ENCODE peak calls at places on chromosomes 4 and X, in seven cellular contexts. H is K562, R is HepG2, E is H1, A is GM12878, K is HCT116, O is SK-N-SH. C is an unnamed sample.
A peak's percentile ranks its signal among the peaks of the same experiment; 100 is the strongest.

GRCh38 chr4:157824006-157824405 is 348.8 kb downstream of the GASK1B start:
- DNase-seq in H (no peak), R (no peak), E (no peak), A (no peak), K (no peak), O (no peak), C (no peak)

GRCh38 chr4:164529486-164529885 is 224.4 kb upstream of the SMIM31 start:
- DNase-seq in H (no peak), R (no peak), E (no peak), A (no peak), K (no peak), O (no peak), C (no peak)

GRCh38 chr4:76198411-76199237 is 15.0 kb downstream of the SCARB2 start:
- DNase-seq in H (peak; percentile 27), R (no peak), E (no peak), A (peak; percentile 87), K (no peak), O (peak; percentile 61), C (no peak)

GRCh38 chr4:76233534-76233933 is 18.0 kb upstream of the FAM47E start:
- DNase-seq in H (peak; percentile 38), R (no peak), E (no peak), A (no peak), K (no peak), O (peak; percentile 64), C (no peak)

GRCh38 chr4:37928421-37928820 is 31.8 kb upstream of the PTTG2 start:
- DNase-seq in H (no peak), R (no peak), E (no peak), A (no peak), K (no peak), O (no peak), C (no peak)

GRCh38 chrX:153818571-153819397 is 11.6 kb downstream of the PDZD4 start:
- DNase-seq in H (peak; percentile 91), R (no peak), E (no peak), A (no peak), K (no peak), O (peak; percentile 90), C (no peak)

GRCh38 chr4:110195561-110196205 is 2.7 kb downstream of the ELOVL6 start:
- DNase-seq in H (no peak), R (no peak), E (no peak), A (no peak), K (no peak), O (no peak), C (no peak)

GRCh38 chrX:120305531-120306145 is 5.6 kb downstream of the TMEM255A start:
- DNase-seq in H (no peak), R (no peak), E (no peak), A (no peak), K (no peak), O (no peak), C (no peak)

GRCh38 chr4:184282895-184283654 is 65.4 kb upstream of the ENPP6 start:
- DNase-seq in H (no peak), R (no peak), E (no peak), A (peak; percentile 97), K (no peak), O (no peak), C (no peak)

GRCh38 chr4:139783761-139784484 is 118.3 kb downstream of the MGST2 start:
- DNase-seq in H (no peak), R (peak; percentile 53), E (no peak), A (no peak), K (no peak), O (peak; percentile 56), C (no peak)

GRCh38 chrX:134482371-134482770 is 22.4 kb downstream of the HPRT1 start:
- DNase-seq in H (no peak), R (no peak), E (no peak), A (no peak), K (no peak), O (no peak), C (no peak)

GRCh38 chr4:14650127-14650526 is 352.2 kb upstream of the CPEB2 start:
- DNase-seq in H (no peak), R (no peak), E (no peak), A (no peak), K (no peak), O (no peak), C (no peak)

GRCh38 chrX:103585421-103586313 is at the start of gene TCEAL4:
- DNase-seq in H (no peak), R (no peak), E (no peak), A (no peak), K (no peak), O (peak; percentile 71), C (no peak)

GRCh38 chr4:37463033-37463432 is 218.5 kb downstream of the NWD2 start:
- DNase-seq in H (no peak), R (no peak), E (no peak), A (no peak), K (no peak), O (no peak), C (no peak)

GRCh38 chr4:153393397-153393796 is 48.9 kb downstream of the MND1 start:
- DNase-seq in H (no peak), R (no peak), E (no peak), A (no peak), K (no peak), O (no peak), C (no peak)

GRCh38 chrX:39309018-39309620 is 507.9 kb downstream of the MID1IP1 start:
- DNase-seq in H (no peak), R (no peak), E (no peak), A (no peak), K (no peak), O (no peak), C (no peak)

GRCh38 chrX:71927040-71927439 is 16.4 kb downstream of the NHSL2 start:
- DNase-seq in H (no peak), R (no peak), E (no peak), A (no peak), K (no peak), O (no peak), C (no peak)

GRCh38 chrX:72540318-72540717 is 32.3 kb downstream of the HDAC8 start:
- DNase-seq in H (peak; percentile 7), R (peak; percentile 9), E (no peak), A (no peak), K (no peak), O (peak; percentile 42), C (no peak)

GRCh38 chr4:138243369-138243768 is 1.2 kb upstream of the SLC7A11 start:
- DNase-seq in H (no peak), R (no peak), E (no peak), A (no peak), K (peak; percentile 23), O (no peak), C (no peak)

GRCh38 chr4:54230479-54231418 is 1.7 kb downstream of the PDGFRA start:
- DNase-seq in H (no peak), R (no peak), E (no peak), A (no peak), K (no peak), O (peak; percentile 41), C (no peak)

GRCh38 chrX:54357414-54358377 is at the start of gene WNK3:
- DNase-seq in H (no peak), R (peak; percentile 0), E (peak; percentile 63), A (no peak), K (no peak), O (peak; percentile 86), C (no peak)

GRCh38 chr4:38987491-38987890 is 44.7 kb downstream of the TMEM156 start:
- DNase-seq in H (no peak), R (no peak), E (no peak), A (peak; percentile 11), K (no peak), O (no peak), C (no peak)
- TF ChIP-seq SIN3A in H (no peak), R (no peak), E (no peak), A (no peak), K (no peak), O (no peak), C (no peak)

DNA sequence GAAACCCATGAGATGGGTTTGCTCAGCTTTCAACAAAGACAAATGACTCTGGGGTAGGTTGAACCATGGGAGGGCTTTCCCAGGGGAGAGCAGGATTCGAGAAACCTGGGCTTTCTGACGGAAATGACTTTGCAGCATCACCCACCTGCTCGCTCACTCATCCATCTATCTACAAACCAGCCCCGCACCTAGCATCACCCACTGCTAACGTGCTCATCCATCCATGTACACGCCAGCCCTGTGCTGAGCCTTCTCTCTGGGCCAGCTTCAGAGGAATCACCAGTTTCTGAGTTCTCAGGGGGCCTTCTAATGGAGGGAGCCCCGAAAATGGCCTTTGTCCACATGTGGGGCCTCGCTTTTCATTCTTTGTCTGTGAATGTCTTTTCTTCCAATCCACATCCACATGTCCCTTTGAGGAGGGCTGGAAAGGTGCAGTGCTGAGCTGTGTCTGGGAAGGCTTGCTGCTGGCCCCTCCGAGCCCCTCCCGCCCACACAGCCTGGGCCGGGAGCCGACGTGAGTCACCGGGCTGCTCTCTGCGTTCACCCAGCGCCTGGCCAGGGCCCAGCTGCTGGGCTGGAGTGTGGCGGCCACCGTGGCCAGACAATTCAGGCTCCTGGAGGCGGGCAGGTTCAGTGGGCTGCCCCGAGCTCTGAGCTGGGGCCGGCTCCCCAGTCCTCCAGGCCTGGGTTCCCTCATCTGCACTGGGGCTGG is 14.7 kb downstream of the SORCS2 start:
- DNase-seq in H (peak; percentile 50), R (no peak), E (no peak), A (no peak), K (no peak), O (peak; percentile 88), C (no peak)
- TF ChIP-seq SIN3A in H (no peak), R (no peak), E (no peak), A (no peak), K (no peak), O (no peak), C (no peak)

GRCh38 chrX:24392709-24393108 is 32.3 kb downstream of the SUPT20HL1 start:
- DNase-seq in H (no peak), R (no peak), E (no peak), A (no peak), K (no peak), O (no peak), C (no peak)

GRCh38 chrX:24398766-24399165 is 38.3 kb downstream of the SUPT20HL1 start:
- DNase-seq in H (no peak), R (no peak), E (no peak), A (no peak), K (no peak), O (no peak), C (no peak)

GRCh38 chrX:24396236-24396929 is 35.9 kb downstream of the SUPT20HL1 start:
- DNase-seq in H (no peak), R (no peak), E (no peak), A (no peak), K (no peak), O (no peak), C (no peak)

GRCh38 chrX:24396930-24397277 is 36.5 kb downstream of the SUPT20HL1 start:
- DNase-seq in H (no peak), R (no peak), E (no peak), A (no peak), K (no peak), O (no peak), C (no peak)

GRCh38 chrX:24395775-24396174 is 35.3 kb downstream of the SUPT20HL1 start:
- DNase-seq in H (peak; percentile 47), R (peak; percentile 43), E (no peak), A (peak; percentile 51), K (peak; percentile 24), O (peak; percentile 54), C (peak; percentile 28)
- TF ChIP-seq SIN3A in H (no peak), R (no peak), E (no peak), A (no peak), K (no peak), O (no peak), C (no peak)

DNA sequence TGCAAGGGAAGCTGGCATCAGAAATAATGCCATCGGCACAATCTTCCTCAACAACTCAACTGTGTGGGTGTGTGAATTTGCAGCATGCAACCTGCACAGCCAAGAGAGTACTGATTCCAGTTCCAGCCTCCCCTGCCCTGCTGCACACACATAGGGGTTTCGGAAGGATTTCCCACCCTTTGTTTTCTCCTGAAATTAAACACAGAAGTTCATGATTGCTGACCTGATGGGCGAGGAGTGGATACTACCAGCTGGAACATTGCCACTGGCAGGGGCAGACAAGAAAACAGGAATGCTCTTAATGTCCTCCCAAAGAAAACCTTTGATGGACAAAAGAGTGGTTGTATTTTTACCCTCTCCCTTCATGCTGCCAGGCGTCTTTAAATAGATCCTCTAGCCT is 4.8 kb downstream of the NDP start:
- DNase-seq in H (no peak), R (no peak), E (no peak), A (no peak), K (no peak), O (no peak), C (no peak)
- TF ChIP-seq SIN3A in H (no peak), R (no peak), E (no peak), A (no peak), K (no peak), O (no peak), C (no peak)